ENCODE peak calls at places on chromosome 20, in four cellular contexts. M is adrenal gland, R is breast epithelium, H is K562. E is an unnamed sample.

GRCh38 chr20:16212790-16213189 is 360.5 kb downstream of the KIF16B start:
- DNase-seq in M (no peak), R (no peak), H (no peak), E (no peak)

GRCh38 chr20:33532753-33533459 is 43.0 kb downstream of the CBFA2T2 start:
- DNase-seq in M (no peak), R (no peak), H (no peak), E (no peak)

GRCh38 chr20:1301031-1301529 is 27.9 kb downstream of the SDCBP2 start:
- DNase-seq in M (no peak), R (no peak), H (peak; percentile 60), E (no peak)

GRCh38 chr20:25856256-25856884 is 159.7 kb upstream of the ZNF337 start:
- DNase-seq in M (no peak), R (no peak), H (no peak), E (no peak)

GRCh38 chr20:15759546-15760216 is 813.6 kb downstream of the KIF16B start:
- DNase-seq in M (no peak), R (no peak), H (no peak), E (no peak)

GRCh38 chr20:20482453-20482852 is 114.5 kb downstream of the INSM1 start:
- DNase-seq in M (no peak), R (no peak), H (no peak), E (no peak)

GRCh38 chr20:16189371-16189770 is 383.9 kb downstream of the KIF16B start:
- DNase-seq in M (no peak), R (no peak), H (no peak), E (no peak)

GRCh38 chr20:35947489-35947888 is 6.8 kb downstream of the SCAND1 start:
- DNase-seq in M (no peak), R (no peak), H (peak; percentile 26), E (peak; percentile 81)

DNA sequence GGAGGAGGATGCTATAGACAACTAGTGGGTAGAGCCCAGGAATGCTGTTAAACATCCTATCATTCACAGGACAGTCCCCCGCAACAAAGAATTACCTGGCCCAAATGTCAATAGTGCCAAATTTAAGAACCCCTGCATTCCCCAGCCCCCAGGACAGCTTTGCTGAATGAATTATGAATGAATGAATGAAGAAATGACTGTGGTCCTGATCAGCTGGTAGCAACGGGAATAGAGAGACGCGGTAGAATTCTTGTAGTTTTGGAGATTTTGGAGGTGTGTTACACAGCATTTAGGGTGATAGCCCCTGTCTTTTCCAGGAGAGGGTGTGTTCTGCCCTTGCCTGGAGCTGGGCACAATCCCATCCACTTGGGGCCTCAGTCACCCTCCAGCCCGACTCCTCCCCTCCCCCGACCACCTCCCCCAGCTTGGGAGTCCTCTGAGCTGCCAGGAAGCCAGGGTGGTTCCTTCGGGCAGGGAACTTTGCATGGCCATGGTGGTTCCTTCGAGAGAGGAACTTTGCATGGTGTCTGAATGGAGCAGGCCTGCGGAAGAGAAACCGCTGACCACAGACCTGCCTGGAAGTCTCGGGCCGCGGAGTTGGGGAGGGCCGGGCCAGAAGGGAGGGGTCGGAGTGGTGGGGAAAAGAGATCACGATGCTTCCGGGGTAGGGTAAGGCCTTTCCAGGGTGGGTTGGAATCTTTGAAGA is 1.0 kb upstream of the HCK start:
- DNase-seq in M (peak; percentile 34), R (no peak), H (no peak), E (no peak)
- H3K4me3 ChIP-seq in M (no peak overlapping the region), R (no peak overlapping the region), H (no peak overlapping the region), E (no peak overlapping the region)

GRCh38 chr20:56244259-56244658 is 4.3 kb upstream of the MC3R start:
- DNase-seq in M (no peak), R (no peak), H (no peak), E (no peak)
- H3K9me3 ChIP-seq in M (no peaks in the 10 kb centered on the region), R (no peaks in the 10 kb centered on the region), H (no peaks in the 10 kb centered on the region), E (no peaks in the 10 kb centered on the region)

GRCh38 chr20:63176448-63177133 is 39.3 kb downstream of the YTHDF1 start:
- DNase-seq in M (no peak), R (no peak), H (no peak), E (no peak)
- H3K4me3 ChIP-seq in M (no peak overlapping the region), R (no peak overlapping the region), H (no peak overlapping the region), E (no peak overlapping the region)

GRCh38 chr20:59662856-59663512 is 58.6 kb downstream of the PHACTR3 start:
- DNase-seq in M (no peak), R (no peak), H (no peak), E (no peak)

GRCh38 chr20:59661621-59662020 is 57.3 kb downstream of the PHACTR3 start:
- DNase-seq in M (no peak), R (no peak), H (no peak), E (no peak)

GRCh38 chr20:59662161-59662560 is 57.8 kb downstream of the PHACTR3 start:
- DNase-seq in M (no peak), R (no peak), H (no peak), E (no peak)

GRCh38 chr20:59663513-59663890 is 59.2 kb downstream of the PHACTR3 start:
- DNase-seq in M (peak; percentile 0), R (no peak), H (no peak), E (no peak)

GRCh38 chr20:59661141-59661540 is 56.8 kb downstream of the PHACTR3 start:
- DNase-seq in M (no peak), R (no peak), H (no peak), E (no peak)
- H3K9me3 ChIP-seq in M (peaks cover 19% of the 10 kb centered on the region), R (peaks cover 29% of the 10 kb centered on the region), H (no peaks in the 10 kb centered on the region), E (peaks cover 6% of the 10 kb centered on the region)

GRCh38 chr20:59604770-59605665 is 678 bp downstream of the PHACTR3 start:
- DNase-seq in M (no peak), R (no peak), H (no peak), E (no peak)
- H3K4me3 ChIP-seq in M (no peak overlapping the region), R (peak overlapping the region; percentile 33), H (no peak overlapping the region), E (no peak overlapping the region)

DNA sequence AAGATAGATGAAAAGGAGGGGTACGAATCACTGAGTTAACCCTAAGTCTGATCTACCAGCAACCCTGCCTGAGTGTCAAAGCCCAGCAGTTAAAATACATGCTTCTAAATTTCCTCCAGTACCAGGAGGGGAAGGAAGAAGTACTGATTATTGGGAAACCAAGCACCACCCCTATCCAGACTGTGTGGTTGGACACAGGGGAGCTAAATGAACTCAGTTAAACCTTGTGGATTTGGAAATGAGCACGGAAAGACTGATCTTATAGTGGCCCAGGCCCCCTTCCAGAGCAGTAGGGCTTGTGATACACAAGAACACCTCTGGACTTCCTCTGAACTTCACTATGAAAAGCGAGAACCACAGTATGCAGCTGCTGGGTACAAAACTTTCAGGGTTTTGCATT is 585.6 kb downstream of the MAFB start:
- DNase-seq in M (no peak), R (no peak), H (no peak), E (no peak)
- H3K9me3 ChIP-seq in M (no peaks in the 10 kb centered on the region), R (no peaks in the 10 kb centered on the region), H (no peaks in the 10 kb centered on the region), E (no peaks in the 10 kb centered on the region)

DNA sequence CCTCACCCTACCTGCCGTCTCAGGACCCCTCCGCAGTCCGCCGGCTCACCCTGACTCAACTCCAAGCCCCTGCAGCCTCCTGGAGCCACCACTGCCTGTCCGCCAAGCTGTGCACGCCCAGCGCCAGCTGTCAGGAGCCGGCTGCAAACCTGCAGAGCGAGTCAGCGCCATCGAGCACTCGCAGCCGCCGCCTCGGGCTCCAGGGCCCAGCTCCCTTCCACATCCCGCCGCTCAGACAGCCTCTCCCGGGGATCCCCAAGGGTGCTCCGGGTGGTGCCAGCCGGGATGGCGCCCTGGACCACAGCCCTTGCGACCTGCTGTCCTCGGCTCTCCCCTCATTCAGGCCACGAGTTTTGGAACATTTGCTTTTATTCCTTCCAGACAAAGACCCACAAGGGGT is 4.2 kb downstream of the TNNC2 start:
- DNase-seq in M (no peak), R (peak; percentile 69), H (no peak), E (no peak)
- H3K4me3 ChIP-seq in M (no peak overlapping the region), R (no peak overlapping the region), H (no peak overlapping the region), E (no peak overlapping the region)

GRCh38 chr20:58536289-58536688 is 21.1 kb upstream of the APCDD1L start:
- DNase-seq in M (no peak), R (no peak), H (no peak), E (no peak)

GRCh38 chr20:58526411-58526810 is 11.2 kb upstream of the APCDD1L start:
- DNase-seq in M (no peak), R (no peak), H (no peak), E (no peak)

GRCh38 chr20:58528412-58528811 is 13.2 kb upstream of the APCDD1L start:
- DNase-seq in M (no peak), R (no peak), H (no peak), E (no peak)

GRCh38 chr20:58531657-58532056 is 16.5 kb upstream of the APCDD1L start:
- DNase-seq in M (no peak), R (no peak), H (no peak), E (no peak)

GRCh38 chr20:58531063-58531462 is 15.9 kb upstream of the APCDD1L start:
- DNase-seq in M (no peak), R (no peak), H (no peak), E (no peak)
- H3K9me3 ChIP-seq in M (peaks cover 15% of the 10 kb centered on the region), R (peaks cover 59% of the 10 kb centered on the region), H (no peaks in the 10 kb centered on the region), E (peaks cover 13% of the 10 kb centered on the region)

GRCh38 chr20:18715564-18715963 is 98.0 kb upstream of the SCP2D1 start:
- DNase-seq in M (no peak), R (no peak), H (no peak), E (no peak)
- H3K4me3 ChIP-seq in M (no peak overlapping the region), R (no peak overlapping the region), H (no peak overlapping the region), E (no peak overlapping the region)

E was measured in Karpas-422.